ENCODE peak calls at places on chromosomes 1 and 21, in four cellular contexts. P, W, Q and Y are unnamed samples.

GRCh38 chr1:87678221-87678715 is 349.6 kb downstream of the LMO4 start:
- DNase-seq in P (no peak), Q (no peak), W (no peak), Y (no peak)

GRCh38 chr1:225026701-225027100 is 97.2 kb downstream of the DNAH14 start:
- DNase-seq in P (no peak), W (no peak), Q (no peak), Y (no peak)

GRCh38 chr1:1827456-1827855 is 49.2 kb upstream of the NADK start:
- DNase-seq in P (no peak), W (no peak), Q (no peak), Y (peak; percentile 4)

GRCh38 chr1:207202480-207202879 is 98.4 kb downstream of the C4BPA start:
- DNase-seq in Q (no peak), W (no peak), P (no peak), Y (no peak)

GRCh38 chr1:83055391-83056170 is 943.4 kb downstream of the TTLL7 start:
- DNase-seq in W (no peak), Q (no peak), P (no peak), Y (no peak)

GRCh38 chr1:205547932-205548827 is 43.7 kb downstream of the CDK18 start:
- DNase-seq in W (no peak), P (no peak), Q (no peak), Y (no peak)

GRCh38 chr1:208979776-208980175 is 603.7 kb upstream of the CAMK1G start:
- DNase-seq in W (no peak), Q (no peak), P (no peak), Y (no peak)

GRCh38 chr1:44316231-44316759 is 38.8 kb downstream of the ERI3 start:
- DNase-seq in Q (no peak), P (no peak), W (no peak), Y (no peak)

GRCh38 chr1:38728176-38728908 is 131.2 kb downstream of the RRAGC start:
- DNase-seq in W (peak; percentile 72), Q (no peak), P (no peak), Y (peak; percentile 88)

GRCh38 chr1:29258189-29258973 is 22.1 kb downstream of the PTPRU start:
- DNase-seq in Q (no peak), W (no peak), P (no peak), Y (peak; percentile 48)

GRCh38 chr1:222928212-222928611 is 113.4 kb downstream of the DISP1 start:
- DNase-seq in Q (peak; percentile 48), P (no peak), W (peak; percentile 69), Y (no peak)

GRCh38 chr1:119080586-119080985 is 59.9 kb downstream of the WARS2 start:
- DNase-seq in P (peak; percentile 53), Q (peak; percentile 27), W (no peak), Y (no peak)

GRCh38 chr1:237470712-237471310 is 419.9 kb downstream of the ZP4 start:
- DNase-seq in W (no peak), Q (no peak), P (no peak), Y (no peak)

GRCh38 chr1:30412241-30413110 is 310.9 kb downstream of the MATN1 start:
- DNase-seq in Q (no peak), P (no peak), W (no peak), Y (peak; percentile 60)

GRCh38 chr1:87410771-87411170 is 82.1 kb downstream of the LMO4 start:
- DNase-seq in Q (no peak), P (peak; percentile 39), W (peak; percentile 51), Y (no peak)

GRCh38 chr1:29991025-29991424 is 732.4 kb downstream of the MATN1 start:
- DNase-seq in Q (no peak), P (peak; percentile 84), W (no peak), Y (peak; percentile 57)

GRCh38 chr1:153624965-153625611 is 2.2 kb downstream of the S100A13 start:
- DNase-seq in P (no peak), Q (no peak), W (no peak), Y (peak; percentile 30)

GRCh38 chr1:184553845-184554244 is 167.0 kb downstream of the C1orf21 start:
- DNase-seq in W (no peak), P (no peak), Q (no peak), Y (no peak)

GRCh38 chr1:215523906-215524305 is 43.2 kb upstream of the KCTD3 start:
- DNase-seq in P (no peak), W (no peak), Q (no peak), Y (no peak)

GRCh38 chr1:155324717-155325595 is 4.3 kb downstream of the RUSC1 start:
- DNase-seq in P (peak; percentile 88), Q (no peak), W (peak; percentile 80), Y (peak; percentile 86)

GRCh38 chr1:203265541-203265940 is 36.1 kb upstream of the CHIT1 start:
- DNase-seq in W (no peak), P (no peak), Q (no peak), Y (no peak)

GRCh38 chr1:160821627-160822026 is 25.7 kb downstream of the LY9 start:
- DNase-seq in P (no peak), Q (no peak), W (no peak), Y (no peak)

GRCh38 chr1:23657659-23658275 is 33.8 kb upstream of the RPL11 start:
- DNase-seq in Q (peak; percentile 58), P (no peak), W (no peak), Y (peak; percentile 84)

GRCh38 chr1:88681223-88681622 is 2.9 kb upstream of the PKN2 start:
- DNase-seq in Q (no peak), P (no peak), W (no peak), Y (no peak)

GRCh38 chr1:100510441-100510840 is 27.5 kb upstream of the GPR88 start:
- DNase-seq in Q (no peak), W (no peak), P (no peak), Y (no peak)

GRCh38 chr21:42739061-42739931 is 85.9 kb downstream of the PDE9A start:
- DNase-seq in W (peak; percentile 56), P (no peak), Q (no peak), Y (no peak)

GRCh38 chr1:176522310-176522846 is 59.4 kb downstream of the PAPPA2 start:
- DNase-seq in W (no peak), P (no peak), Q (no peak), Y (no peak)

GRCh38 chr1:170791941-170792340 is 128.0 kb downstream of the PRRX1 start:
- DNase-seq in Q (no peak), W (no peak), P (no peak), Y (no peak)

GRCh38 chr21:29449306-29449940 is 150.7 kb downstream of the BACH1 start:
- DNase-seq in W (no peak), P (no peak), Q (no peak), Y (no peak)

GRCh38 chr1:99464738-99465137 is 181.2 kb upstream of the PALMD start:
- DNase-seq in P (no peak), W (no peak), Q (no peak), Y (no peak)

GRCh38 chr1:72224506-72224905 is 57.8 kb downstream of the NEGR1 start:
- DNase-seq in W (no peak), Q (no peak), P (no peak), Y (no peak)

GRCh38 chr1:72235062-72235461 is 47.3 kb downstream of the NEGR1 start:
- DNase-seq in P (no peak), Q (no peak), W (no peak), Y (no peak)

GRCh38 chr1:72230746-72231145 is 51.6 kb downstream of the NEGR1 start:
- DNase-seq in P (no peak), Q (no peak), W (no peak), Y (no peak)

GRCh38 chr1:72227667-72228066 is 54.7 kb downstream of the NEGR1 start:
- DNase-seq in P (no peak), W (no peak), Q (no peak), Y (no peak)

GRCh38 chr1:72229893-72230292 is 52.4 kb downstream of the NEGR1 start:
- DNase-seq in P (no peak), W (no peak), Q (no peak), Y (no peak)
- H3K27ac ChIP-seq in P (no peak overlapping the region), W (no peak overlapping the region), Q (no peak overlapping the region), Y (no peak overlapping the region)

GRCh38 chr1:181089777-181090505 is 1.4 kb downstream of the IER5 start:
- DNase-seq in W (peak; percentile 86), P (peak; percentile 91), Q (no peak), Y (peak; percentile 80)

GRCh38 chr1:181092056-181092455 is 3.6 kb downstream of the IER5 start:
- DNase-seq in W (no peak), P (no peak), Q (no peak), Y (no peak)

GRCh38 chr1:181091322-181092040 is 3.0 kb downstream of the IER5 start:
- DNase-seq in W (no peak), Q (no peak), P (no peak), Y (no peak)

GRCh38 chr1:181089017-181089776 is 697 bp downstream of the IER5 start:
- DNase-seq in W (peak; percentile 67), Q (no peak), P (peak; percentile 87), Y (peak; percentile 67)

DNA sequence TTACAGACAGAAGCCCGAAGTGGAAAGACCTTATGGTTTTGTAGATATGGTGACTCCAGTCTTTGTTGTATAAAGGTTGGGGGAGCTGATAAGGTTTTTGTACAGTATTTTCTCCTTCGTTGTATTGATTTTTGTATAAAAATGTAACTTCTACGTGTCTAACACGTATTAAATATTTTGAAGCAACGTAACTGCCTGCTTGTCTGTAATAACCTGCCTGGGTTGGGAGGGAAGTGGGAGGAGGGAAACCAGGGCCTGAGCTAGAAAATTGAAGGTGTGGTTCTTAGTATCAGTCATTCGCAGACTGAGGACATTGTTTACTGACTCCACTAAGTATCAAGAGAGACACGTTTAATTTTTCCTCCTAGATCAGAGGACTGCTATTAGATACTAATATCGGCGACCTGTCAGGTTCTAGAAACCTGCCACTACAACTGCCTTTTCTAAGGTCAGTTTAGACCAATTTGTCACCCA is 2.2 kb downstream of the IER5 start:
- DNase-seq in W (no peak), P (no peak), Q (no peak), Y (no peak)
- H3K4me1 ChIP-seq in W (peaks cover 39% of the 10 kb centered on the region), P (peaks cover 17% of the 10 kb centered on the region), Q (no peaks in the 10 kb centered on the region), Y (peaks cover 2% of the 10 kb centered on the region)

GRCh38 chr1:80892452-80892995 is 908.2 kb upstream of the ADGRL2 start:
- DNase-seq in W (no peak), Q (no peak), P (no peak), Y (no peak)
- H3K9me3 ChIP-seq in W (no peaks in the 10 kb centered on the region), Q (no peaks in the 10 kb centered on the region), P (no peaks in the 10 kb centered on the region), Y (no peaks in the 10 kb centered on the region)

GRCh38 chr1:244915736-244916135 is 51.4 kb upstream of the HNRNPU start:
- DNase-seq in W (no peak), P (no peak), Q (no peak), Y (no peak)

GRCh38 chr1:244918422-244919319 is 54.3 kb upstream of the HNRNPU start:
- DNase-seq in P (peak; percentile 86), Q (no peak), W (peak; percentile 73), Y (peak; percentile 77)

GRCh38 chr1:244919320-244920282 is 55.3 kb upstream of the HNRNPU start:
- DNase-seq in P (no peak), Q (no peak), W (no peak), Y (no peak)

GRCh38 chr1:244917271-244917670 is 52.9 kb upstream of the HNRNPU start:
- DNase-seq in P (no peak), W (no peak), Q (no peak), Y (no peak)

GRCh38 chr1:244920911-244921310 is 56.6 kb upstream of the HNRNPU start:
- DNase-seq in W (no peak), P (no peak), Q (no peak), Y (no peak)
- H3K27ac ChIP-seq in W (no peak overlapping the region), P (no peak overlapping the region), Q (no peak overlapping the region), Y (no peak overlapping the region)